ENCODE peak calls at places on chromosomes 7 and 10, in nine cellular contexts. O is PC-9; X is stimulated activated CD4-positive, alpha-beta T cell treated with anti-CD3 and anti-CD28 coated beads, Interleukin-15, amount 100 ng/mL, for 1 hour; P is choroid plexus epithelial cell; N is fibroblast of pulmonary artery; U is stimulated activated effector memory CD8-positive, alpha-beta T cell treated with anti-CD3 and anti-CD28 coated beads, Interleukin-12 subunit alpha, Interleukin-12 subunit beta, amount 100 ng/mL, for 72 hours; R is H54; K is Calu3; F is memory B cell. Z is an unnamed sample.
A peak's percentile ranks its signal among the peaks of the same experiment; 100 is the strongest.

GRCh38 chr7:155862088-155862487 is 49.8 kb upstream of the SHH start:
- DNase-seq in O (peak; percentile 93), X (no peak), P (no peak), N (no peak), U (no peak), R (no peak), K (no peak), F (no peak), Z (no peak)

GRCh38 chr10:124378817-124379510 is 39.8 kb downstream of the OAT start:
- DNase-seq in O (peak; percentile 83), X (no peak), P (no peak), N (no peak), U (no peak), R (peak; percentile 41), K (peak; percentile 49), F (no peak), Z (no peak)

GRCh38 chr7:150753826-150754603 is 16.8 kb downstream of the GIMAP5 start:
- DNase-seq in O (no peak), X (no peak), P (no peak), N (peak; percentile 3), U (no peak), R (no peak), K (no peak), F (no peak), Z (peak; percentile 38)

GRCh38 chr7:106775552-106775936 is 89.5 kb upstream of the PIK3CG start:
- DNase-seq in O (peak; percentile 75), X (no peak), P (peak; percentile 80), N (peak; percentile 68), U (no peak), R (no peak), K (peak; percentile 47), F (no peak), Z (no peak)

GRCh38 chr7:2757904-2758672 is 70.1 kb downstream of the AMZ1 start:
- DNase-seq in O (peak; percentile 93), X (no peak), P (peak; percentile 98), N (peak; percentile 97), U (peak; percentile 83), R (peak; percentile 82), K (peak; percentile 58), F (no peak), Z (peak; percentile 69)

GRCh38 chr7:95758187-95758586 is 14.2 kb upstream of the DYNC1I1 start:
- DNase-seq in O (no peak), X (no peak), P (no peak), N (no peak), U (no peak), R (no peak), K (no peak), F (no peak), Z (no peak)

GRCh38 chr10:28938745-28939144 is 261.4 kb downstream of the BAMBI start:
- DNase-seq in O (no peak), X (no peak), P (peak; percentile 52), N (no peak), U (no peak), R (no peak), K (no peak), F (no peak), Z (no peak)

GRCh38 chr7:30845426-30846135 is 66.1 kb upstream of the AQP1 start:
- DNase-seq in O (peak; percentile 62), X (no peak), P (peak; percentile 37), N (peak; percentile 42), U (no peak), R (peak; percentile 77), K (no peak), F (no peak), Z (no peak)

GRCh38 chr7:100126239-100126930 is 382 bp upstream of the MBLAC1 start:
- DNase-seq in O (no peak), X (no peak), P (no peak), N (no peak), U (no peak), R (no peak), K (no peak), F (no peak), Z (no peak)

GRCh38 chr7:102439963-102440795 is 6.8 kb downstream of the ORAI2 start:
- DNase-seq in O (peak; percentile 86), X (no peak), P (peak; percentile 70), N (peak; percentile 78), U (no peak), R (peak; percentile 92), K (peak; percentile 71), F (no peak), Z (no peak)

GRCh38 chr10:16360425-16360824 is 76.4 kb upstream of the PTER start:
- DNase-seq in O (no peak), X (no peak), P (no peak), N (no peak), U (no peak), R (no peak), K (no peak), F (no peak), Z (no peak)